ENCODE peak calls at places on chromosomes 16 and 17, in eight cellular contexts. Z, K, W, M, P, G, L and O are unnamed samples.

GRCh38 chr16:25151996-25152395 is 40.5 kb downstream of the LCMT1 start:
- DNase-seq in Z (no peak), K (no peak), W (no peak), M (peak), P (no peak), G (no peak), L (no peak), O (no peak)

GRCh38 chr17:73363788-73364522 is 52.2 kb upstream of the CDC42EP4 start:
- DNase-seq in Z (no peak), K (peak), W (no peak), M (no peak), P (no peak), G (no peak), L (no peak), O (no peak)

GRCh38 chr17:67636312-67636711 is 81.4 kb upstream of the NOL11 start:
- DNase-seq in Z (no peak), K (no peak), W (no peak), M (no peak), P (no peak), G (no peak), L (no peak), O (no peak)

GRCh38 chr16:84726670-84727467 is 27.1 kb downstream of the USP10 start:
- DNase-seq in Z (peak), K (peak), W (no peak), M (no peak), P (no peak), G (no peak), L (peak), O (peak)

GRCh38 chr17:57868007-57868774 is 18.3 kb upstream of the MRPS23 start:
- DNase-seq in Z (peak), K (peak), W (peak), M (peak), P (peak), G (peak), L (peak), O (no peak)

GRCh38 chr16:55297910-55298175 is 26.2 kb upstream of the IRX6 start:
- DNase-seq in Z (no peak), K (no peak), W (no peak), M (peak), P (no peak), G (no peak), L (no peak), O (no peak)

GRCh38 chr17:42748202-42748905 is 3.5 kb upstream of the EZH1 start:
- DNase-seq in Z (no peak), K (no peak), W (no peak), M (no peak), P (no peak), G (peak), L (no peak), O (peak)

GRCh38 chr17:31293586-31293985 is 3.5 kb downstream of the OMG start:
- DNase-seq in Z (no peak), K (no peak), W (no peak), M (no peak), P (no peak), G (no peak), L (no peak), O (no peak)

GRCh38 chr17:83178533-83179201 is 99.3 kb downstream of the METRNL start:
- DNase-seq in Z (no peak), K (no peak), W (no peak), M (no peak), P (peak), G (no peak), L (no peak), O (peak)

GRCh38 chr17:2377659-2378058 is 23.2 kb downstream of the MNT start:
- DNase-seq in Z (no peak), K (no peak), W (no peak), M (no peak), P (no peak), G (no peak), L (no peak), O (no peak)

GRCh38 chr17:81902653-81903414 is 796 bp downstream of the NPB start:
- DNase-seq in Z (no peak), K (no peak), W (no peak), M (no peak), P (no peak), G (no peak), L (peak), O (no peak)

GRCh38 chr16:84141143-84141670 is 3.8 kb downstream of the HSDL1 start:
- DNase-seq in Z (no peak), K (peak), W (peak), M (no peak), P (no peak), G (no peak), L (no peak), O (no peak)

GRCh38 chr16:10003486-10003885 is 178.7 kb downstream of the GRIN2A start:
- DNase-seq in Z (no peak), K (no peak), W (no peak), M (no peak), P (no peak), G (no peak), L (no peak), O (no peak)

GRCh38 chr17:69525920-69526841 is 111.7 kb downstream of the MAP2K6 start:
- DNase-seq in Z (peak), K (peak), W (peak), M (peak), P (no peak), G (peak), L (peak), O (no peak)

GRCh38 chr16:66490774-66491715 is 58.9 kb downstream of the TK2 start:
- DNase-seq in Z (no peak), K (no peak), W (no peak), M (no peak), P (peak), G (no peak), L (no peak), O (peak)

GRCh38 chr17:20271016-20271610 is 196.2 kb downstream of the LGALS9B start:
- DNase-seq in Z (no peak), K (no peak), W (no peak), M (peak), P (no peak), G (no peak), L (no peak), O (no peak)

GRCh38 chr17:7281074-7281952 is at the start of gene SLC2A4:
- DNase-seq in Z (peak), K (peak), W (peak), M (peak), P (peak), G (peak), L (peak), O (peak)

GRCh38 chr16:67883872-67884261 is 818 bp upstream of the NRN1L start:
- DNase-seq in Z (peak), K (peak), W (peak), M (peak), P (no peak), G (peak), L (peak), O (peak)

GRCh38 chr17:28553000-28553505 is 629 bp upstream of the UNC119 start:
- DNase-seq in Z (no peak), K (no peak), W (no peak), M (no peak), P (no peak), G (no peak), L (no peak), O (peak)

GRCh38 chr17:31564883-31565297 is 173.4 kb downstream of the RAB11FIP4 start:
- DNase-seq in Z (no peak), K (no peak), W (no peak), M (peak), P (no peak), G (no peak), L (no peak), O (peak)

DNA sequence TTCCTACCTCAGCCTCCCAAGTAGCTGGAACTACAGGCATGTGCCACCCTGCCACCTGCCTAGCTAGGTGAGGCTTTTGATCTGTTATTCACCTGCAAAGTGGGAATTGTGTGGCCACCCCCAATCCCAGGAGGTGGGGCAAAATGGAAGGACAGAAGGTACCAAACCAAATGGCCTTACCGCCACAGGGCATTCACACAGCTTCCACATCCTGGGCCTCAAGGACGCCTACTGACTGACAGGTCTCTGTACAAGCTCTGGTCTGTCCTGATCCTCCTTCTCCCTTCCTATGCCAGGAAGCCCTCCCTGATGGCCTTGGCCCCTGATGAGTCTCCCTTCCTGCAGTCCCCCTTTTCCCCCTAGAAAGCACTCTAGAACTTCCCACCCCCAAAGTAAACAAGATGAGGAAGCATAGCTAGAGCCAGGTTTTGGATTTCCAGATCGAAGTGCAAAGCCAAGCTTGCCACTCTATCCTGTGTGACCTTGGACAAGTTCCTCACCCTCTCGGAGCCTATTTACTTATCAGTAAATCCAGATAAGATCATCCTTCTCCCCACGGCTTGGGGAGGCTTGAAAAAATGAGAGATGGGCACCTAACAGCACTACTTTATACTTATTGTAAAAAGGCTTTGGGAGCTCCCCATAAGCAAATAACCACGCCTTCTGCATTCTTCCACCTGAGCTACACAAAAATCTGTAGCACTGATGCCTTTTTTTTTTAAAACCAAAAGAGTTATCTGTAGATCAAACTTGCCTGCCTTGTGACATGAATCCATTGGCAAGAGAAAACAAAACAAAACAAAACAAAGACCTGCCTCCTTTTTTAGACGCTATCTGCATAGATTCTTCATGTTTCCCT is 4.5 kb downstream of the PLLP start:
- DNase-seq in Z (no peak), K (peak), W (no peak), M (no peak), P (no peak), G (no peak), L (peak), O (no peak)
- H3K27ac ChIP-seq in Z (no peak), K (peak), W (no peak), M (no peak), P (no peak), G (no peak), L (no peak), O (no peak)

DNA sequence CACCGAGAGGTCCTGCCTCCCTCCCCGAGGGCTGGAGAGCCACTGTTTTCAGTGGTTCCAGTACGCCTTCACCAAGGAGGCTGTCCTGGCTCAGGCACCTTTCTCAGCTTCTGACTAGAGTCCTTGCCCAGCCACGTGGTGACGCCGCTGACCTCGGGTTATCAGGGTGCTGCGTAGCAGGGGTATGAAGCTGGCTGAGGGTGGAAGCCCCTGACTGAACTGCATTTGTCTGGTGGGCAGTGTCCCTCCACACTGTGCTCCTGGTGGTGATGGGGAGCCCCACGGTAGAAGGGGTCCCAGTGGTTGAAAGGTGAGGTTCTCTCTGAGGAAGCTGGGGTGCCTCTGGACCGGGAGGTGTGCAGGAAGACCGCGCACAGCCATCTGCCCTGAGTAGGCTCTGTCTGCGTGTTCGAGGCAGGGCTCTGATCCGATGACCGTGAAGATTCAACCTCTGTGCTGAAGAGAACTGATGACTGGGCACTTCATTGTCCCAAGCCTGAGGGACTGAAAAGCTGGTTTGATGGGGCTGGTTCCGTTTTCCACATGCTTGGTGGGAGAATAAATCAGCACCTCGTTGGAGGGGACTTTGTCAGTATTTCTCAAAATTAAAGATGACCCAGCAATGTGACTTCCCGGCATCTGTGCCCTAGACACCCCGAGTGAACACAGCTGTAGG is 2.5 kb downstream of the ACSF3 start:
- DNase-seq in Z (no peak), K (no peak), W (no peak), M (no peak), P (no peak), G (no peak), L (no peak), O (no peak)
- H3K4me3 ChIP-seq in Z (no peak), K (no peak), W (no peak), M (no peak), P (no peak), G (no peak), L (no peak), O (no peak)

GRCh38 chr17:79026345-79027273 is 2.6 kb downstream of the C1QTNF1 start:
- DNase-seq in Z (peak), K (peak), W (peak), M (peak), P (peak), G (peak), L (peak), O (no peak)
- TF ChIP-seq POLR2A in Z (peak), K (peak), W (no peak), M (no peak), P (no peak), G (no peak), L (no peak), O (peak)

GRCh38 chr17:76024353-76024752 is 2.8 kb downstream of the EVPL start:
- DNase-seq in Z (no peak), K (no peak), W (no peak), M (no peak), P (no peak), G (no peak), L (no peak), O (no peak)

GRCh38 chr17:76026714-76027158 is 370 bp downstream of the EVPL start:
- DNase-seq in Z (no peak), K (no peak), W (peak), M (no peak), P (no peak), G (no peak), L (no peak), O (no peak)

GRCh38 chr17:76023900-76024237 is 3.2 kb downstream of the EVPL start:
- DNase-seq in Z (no peak), K (no peak), W (no peak), M (no peak), P (no peak), G (no peak), L (no peak), O (no peak)

GRCh38 chr17:76025294-76025693 is 1.8 kb downstream of the EVPL start:
- DNase-seq in Z (no peak), K (no peak), W (no peak), M (no peak), P (no peak), G (no peak), L (no peak), O (no peak)

DNA sequence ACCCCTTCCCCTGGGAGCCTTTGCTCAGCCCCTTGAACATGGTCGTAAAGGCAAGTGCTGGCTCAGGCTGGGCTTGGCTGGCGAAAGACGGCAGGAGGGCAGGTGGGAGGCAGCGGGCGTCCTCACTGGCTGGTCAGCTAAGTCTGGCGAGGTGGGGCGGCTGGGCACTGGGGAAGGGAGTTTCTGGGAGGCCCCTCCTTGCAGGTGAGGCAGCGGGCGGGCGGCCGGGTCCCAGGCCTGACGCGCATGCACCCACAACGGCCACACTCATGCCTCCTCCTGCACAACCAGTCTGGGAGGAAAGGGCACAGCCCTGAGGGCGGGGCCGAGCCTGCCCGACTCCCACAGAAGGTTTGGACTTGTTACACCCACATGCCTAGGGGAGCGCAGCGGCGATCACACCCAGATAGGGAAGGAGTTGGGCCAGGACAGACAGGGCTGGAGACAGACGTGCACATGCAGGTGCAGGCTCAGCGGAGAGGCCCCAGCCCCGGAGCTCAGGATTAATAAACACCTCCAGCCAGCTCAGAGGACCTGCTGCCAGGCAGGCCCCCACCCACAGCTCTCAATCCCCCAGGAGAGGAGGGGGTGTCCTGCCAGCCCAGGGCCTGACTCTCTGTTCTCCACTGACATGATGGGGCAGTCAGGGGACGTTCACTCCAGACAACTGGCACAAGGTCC is at the start of gene EVPL:
- DNase-seq in Z (peak), K (peak), W (peak), M (no peak), P (peak), G (no peak), L (no peak), O (no peak)
- H3K27ac ChIP-seq in Z (peak), K (peak), W (peak), M (no peak), P (peak), G (no peak), L (no peak), O (no peak)

DNA sequence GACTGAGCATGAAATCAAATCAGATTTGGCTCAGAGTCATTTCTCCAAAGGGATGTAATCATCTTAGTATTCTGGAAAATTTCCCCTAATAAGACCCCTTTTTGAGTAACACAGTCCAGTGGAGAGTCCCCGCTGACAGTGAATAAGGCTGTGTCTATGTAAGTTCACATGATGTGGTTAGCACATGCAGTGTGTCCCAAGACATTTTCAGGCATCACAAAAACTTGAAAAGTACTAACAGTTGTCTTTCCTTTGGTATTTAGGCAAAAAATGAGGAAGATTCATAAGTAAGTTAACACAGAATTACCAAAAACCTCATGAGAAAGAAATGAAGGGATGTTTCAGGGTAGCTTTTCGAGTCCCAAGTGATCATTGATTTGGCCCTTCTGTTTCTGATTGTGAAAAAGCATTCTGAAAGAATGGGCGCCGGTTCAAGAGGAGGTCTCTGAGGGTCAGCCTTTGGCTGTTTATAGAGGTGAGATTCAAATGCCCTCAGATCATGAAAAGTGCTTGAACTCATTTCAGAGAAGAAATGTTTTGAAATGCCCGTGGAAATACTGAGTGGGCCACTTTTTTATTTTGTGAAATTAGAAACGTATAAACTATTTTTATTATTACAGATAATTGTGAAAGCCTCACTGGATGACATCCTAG is 515 bp upstream of the ASPA start:
- DNase-seq in Z (no peak), K (no peak), W (no peak), M (no peak), P (no peak), G (no peak), L (no peak), O (no peak)
- H3K4me3 ChIP-seq in Z (no peak), K (no peak), W (no peak), M (no peak), P (peak), G (peak), L (peak), O (peak)

GRCh38 chr16:1705688-1706385 is at the start of gene MAPK8IP3:
- DNase-seq in Z (peak), K (peak), W (peak), M (peak), P (peak), G (peak), L (peak), O (peak)
- TF ChIP-seq POLR2A in Z (peak), K (peak), W (peak), M (peak), P (peak), G (peak), L (peak), O (peak)

GRCh38 chr17:74466785-74467158 is 338 bp downstream of the CD300A start:
- DNase-seq in Z (no peak), K (no peak), W (no peak), M (no peak), P (no peak), G (no peak), L (no peak), O (no peak)
- H3K27ac ChIP-seq in Z (peak), K (no peak), W (no peak), M (no peak), P (no peak), G (no peak), L (no peak), O (peak)

GRCh38 chr17:37743875-37744632 is 805 bp downstream of the HNF1B start:
- DNase-seq in Z (peak), K (peak), W (peak), M (no peak), P (no peak), G (no peak), L (no peak), O (peak)
- H3K4me3 ChIP-seq in Z (peak), K (peak), W (peak), M (no peak), P (peak), G (peak), L (peak), O (peak)

DNA sequence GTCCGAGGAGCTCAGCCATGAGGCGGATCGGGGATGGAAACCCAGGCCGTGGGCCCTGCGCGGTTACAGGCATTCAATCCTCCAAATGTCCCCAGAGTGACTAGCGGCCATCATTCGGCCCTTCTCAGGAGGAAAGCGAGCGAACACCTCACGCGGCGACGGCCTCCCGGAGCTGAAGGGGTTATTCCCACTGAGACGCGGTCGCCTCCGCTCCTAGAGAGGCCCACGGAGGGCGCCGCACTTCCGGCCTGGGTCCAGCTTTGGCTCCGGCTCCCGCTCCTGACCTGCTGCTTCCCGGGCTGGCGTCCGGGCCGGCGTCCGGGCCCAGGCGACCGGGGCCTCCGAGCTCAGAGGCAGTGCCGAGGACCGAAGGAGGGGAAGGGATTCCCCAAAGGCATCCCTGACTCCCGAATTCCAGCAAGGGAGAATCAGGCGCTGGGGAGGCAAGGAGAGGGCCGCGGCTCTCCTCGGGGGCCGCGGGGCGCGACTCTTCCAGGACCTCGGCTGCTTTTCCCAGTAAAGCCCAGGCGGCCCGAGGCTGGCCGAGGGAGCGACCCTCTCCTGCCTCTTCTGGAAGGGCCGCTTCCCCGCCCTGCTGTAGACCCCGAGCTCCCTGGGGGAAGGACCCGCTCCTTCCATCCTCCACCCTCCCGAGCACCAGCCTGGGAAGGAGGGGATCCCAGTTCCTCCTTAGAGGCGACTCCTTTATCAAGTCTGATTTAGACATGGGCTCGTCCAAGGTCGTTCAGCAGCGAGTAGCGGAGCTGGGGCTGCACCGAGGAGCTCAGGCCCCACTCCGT is 18.6 kb upstream of the ZNF629 start:
- DNase-seq in Z (peak), K (peak), W (peak), M (peak), P (peak), G (peak), L (peak), O (peak)
- TF ChIP-seq POLR2A in Z (peak), K (peak), W (peak), M (peak), P (peak), G (peak), L (peak), O (peak)